ENCODE peak calls at places on chromosomes 1 and 21, in five cellular contexts. U is CD8-positive, alpha-beta memory T cell; B is cardiac muscle cell; L is breast epithelium; C is effector memory CD4-positive, alpha-beta T cell. H is an unnamed sample. For H3K27me3, the result is how much of the 10 kb centered on the place peaks cover.

GRCh38 chr1:242522304-242522945 is 2.1 kb downstream of the PLD5 start:
- DNase-seq in B (no peak), C (no peak), L (no peak), U (no peak), H (no peak)

GRCh38 chr21:43932005-43932404 is 67.0 kb downstream of the AGPAT3 start:
- DNase-seq in L (no peak), U (no peak), C (no peak), B (no peak), H (no peak)

GRCh38 chr1:12344611-12345299 is 114.9 kb downstream of the VPS13D start:
- DNase-seq in B (no peak), C (no peak), L (no peak), U (no peak), H (no peak)

GRCh38 chr1:247180581-247180980 is 8.8 kb upstream of the ZNF124 start:
- DNase-seq in L (no peak), C (no peak), B (no peak), U (no peak), H (no peak)

GRCh38 chr1:168688679-168689657 is 40.0 kb downstream of the DPT start:
- DNase-seq in U (no peak), C (no peak), B (no peak), L (no peak), H (no peak)

GRCh38 chr1:28064064-28064463 is 24.3 kb downstream of the EYA3 start:
- DNase-seq in C (no peak), L (no peak), U (no peak), B (no peak), H (no peak)

GRCh38 chr1:93717639-93718038 is 36.0 kb upstream of the BCAR3 start:
- DNase-seq in L (no peak), B (no peak), C (no peak), U (no peak), H (no peak)

GRCh38 chr1:85387781-85388180 is 77.2 kb downstream of the DDAH1 start:
- DNase-seq in U (no peak), B (no peak), C (no peak), L (no peak), H (no peak)

GRCh38 chr21:41932191-41932575 is 21.6 kb downstream of the C2CD2 start:
- DNase-seq in U (no peak), L (no peak), C (no peak), B (no peak), H (no peak)

GRCh38 chr21:25370311-25370744 is 237.0 kb downstream of the MRPL39 start:
- DNase-seq in B (no peak), L (no peak), C (no peak), U (no peak), H (no peak)
- H3K27me3 ChIP-seq in B (under half), L (under half), C (under half), U (under half), H (under half)

GRCh38 chr1:243964915-243965314 is 86.2 kb upstream of the ZBTB18 start:
- DNase-seq in U (no peak), B (no peak), L (no peak), C (no peak), H (no peak)
- H3K27me3 ChIP-seq in U (under half), B (under half), L (under half), C (under half), H (under half)

GRCh38 chr1:50973875-50974617 is 4.0 kb downstream of the CDKN2C start:
- DNase-seq in C (no peak), B (no peak), U (no peak), L (no peak), H (no peak)
- H3K27me3 ChIP-seq in C (under half), B (half or more), U (under half), L (under half), H (under half)

DNA sequence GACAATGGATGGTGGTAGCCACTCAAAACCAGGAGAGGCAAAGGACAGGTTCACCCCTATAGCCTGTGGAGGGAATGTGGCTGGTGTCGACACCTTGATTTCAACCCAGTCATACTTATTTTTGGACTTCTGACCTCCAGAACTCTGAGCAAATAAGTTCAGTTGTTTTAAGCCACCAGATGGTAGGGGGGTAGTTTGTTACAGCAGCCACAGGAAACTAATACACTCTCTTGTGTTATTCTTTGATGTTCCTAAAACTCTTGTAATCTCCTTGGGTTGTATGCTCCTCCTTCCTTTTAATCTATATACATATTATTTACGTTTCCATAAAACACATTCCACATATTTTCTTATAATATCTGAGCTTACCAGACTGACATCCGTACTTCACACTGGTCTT is 65.9 kb downstream of the ZBTB18 start:
- DNase-seq in C (no peak), L (no peak), U (no peak), B (no peak), H (no peak)
- H3K27me3 ChIP-seq in C (under half), L (under half), U (under half), B (under half), H (under half)

GRCh38 chr1:23370270-23370743 is 671 bp upstream of the ZNF436 start:
- DNase-seq in L (no peak), C (no peak), U (no peak), B (no peak), H (no peak)
- H3K27me3 ChIP-seq in L (under half), C (under half), U (under half), B (under half), H (under half)

DNA sequence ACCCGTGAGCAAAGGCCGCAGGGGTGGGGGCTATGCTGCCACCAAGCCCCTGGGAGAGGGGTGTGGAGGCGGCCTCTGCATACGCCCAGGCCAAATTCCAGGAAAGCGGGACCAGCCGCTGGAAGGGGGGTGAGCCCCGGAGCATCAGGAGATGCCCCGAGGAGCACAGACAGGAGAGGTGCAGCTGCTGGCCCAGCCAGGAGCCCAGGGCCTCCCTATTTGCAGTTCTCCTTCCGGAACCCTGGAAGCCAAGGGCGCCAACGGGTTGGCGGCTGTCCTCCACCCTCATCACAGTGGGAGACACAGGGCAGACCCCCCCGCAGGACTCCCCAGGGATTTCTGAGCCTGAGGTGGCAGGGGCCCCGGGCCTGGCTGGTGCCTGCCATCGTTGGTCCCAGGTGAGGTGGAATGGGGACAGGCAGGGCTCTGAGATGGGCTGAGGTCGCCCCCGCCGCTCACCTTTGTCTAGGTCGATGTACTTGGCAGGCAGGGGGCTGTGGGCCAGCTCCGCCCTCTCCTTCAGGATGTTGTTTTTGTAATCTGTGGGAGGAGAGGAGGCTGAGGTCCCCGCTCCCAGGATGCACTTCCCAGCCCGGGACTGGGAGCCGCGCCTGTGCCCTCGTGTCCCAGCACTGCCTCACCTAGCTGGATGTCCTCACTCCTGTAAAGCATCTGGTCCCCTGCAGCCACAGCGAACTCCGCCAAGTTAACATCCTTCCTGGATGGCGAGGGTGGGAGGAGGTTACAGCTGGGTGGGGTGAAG is 4.4 kb upstream of the DVL1 start:
- DNase-seq in B (no peak), L (no peak), U (no peak), C (no peak), H (no peak)
- H3K27me3 ChIP-seq in B (under half), L (under half), U (under half), C (under half), H (under half)

DNA sequence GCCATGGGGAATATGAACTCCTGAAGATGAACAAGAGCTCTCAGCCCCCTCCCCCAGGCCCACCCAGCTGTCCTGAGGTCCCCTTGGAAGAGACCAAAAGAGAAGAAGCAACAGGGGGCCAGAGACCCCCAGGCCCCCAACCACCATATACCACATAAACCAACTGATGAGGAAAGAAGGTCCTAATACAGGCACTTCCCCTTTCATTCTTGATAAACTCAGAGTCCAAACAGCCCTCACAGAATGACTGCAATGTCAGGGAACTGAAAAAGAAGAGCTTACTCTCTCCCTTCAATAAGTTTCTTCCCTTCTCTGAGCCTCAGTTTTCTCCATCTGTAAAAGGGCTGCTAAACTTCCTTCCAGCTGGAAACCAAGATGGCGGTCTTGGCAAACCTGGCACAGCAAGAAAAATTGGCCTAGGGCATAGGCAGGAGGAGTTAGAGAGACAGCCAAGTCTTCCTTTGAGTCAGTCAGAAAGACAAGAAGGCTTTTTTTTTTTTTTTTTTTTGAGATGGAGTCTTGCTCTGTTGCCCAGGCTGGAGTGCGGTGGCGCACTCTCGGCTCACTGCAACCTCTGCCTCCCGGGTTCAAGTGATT is 90.5 kb downstream of the VWA5B1 start:
- DNase-seq in C (no peak), U (no peak), B (no peak), L (no peak), H (no peak)
- H3K27me3 ChIP-seq in C (under half), U (under half), B (half or more), L (under half), H (under half)

GRCh38 chr1:154330669-154331068 is 5.3 kb downstream of the ATP8B2 start:
- DNase-seq in L (no peak), B (no peak), U (no peak), C (no peak), H (no peak)
- H3K27me3 ChIP-seq in L (under half), B (under half), U (under half), C (under half), H (under half)

DNA sequence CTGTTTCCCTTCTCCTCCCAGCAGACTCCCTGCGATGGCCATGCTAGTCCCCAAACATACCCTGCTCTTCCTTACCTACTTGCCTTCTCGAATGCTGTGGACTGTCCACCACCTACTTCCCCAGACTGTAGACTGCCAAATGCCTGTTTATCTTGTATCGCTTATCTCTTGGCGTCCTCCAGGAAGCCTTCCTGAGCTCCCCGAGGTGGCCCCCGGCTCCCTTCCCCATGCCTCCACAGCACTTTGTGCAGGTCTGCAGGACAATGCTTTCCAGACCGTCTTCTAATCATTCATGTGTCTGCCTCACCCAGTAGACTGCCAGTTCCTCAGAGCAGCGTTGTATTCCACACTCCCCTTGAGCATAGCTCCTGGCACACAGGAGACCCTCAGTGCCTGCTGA is 41.7 kb downstream of the RHBG start:
- DNase-seq in L (no peak), B (no peak), C (no peak), U (no peak), H (no peak)
- H3K27me3 ChIP-seq in L (under half), B (under half), C (under half), U (under half), H (under half)